ENCODE peak calls at places on chromosomes 2 and 18, in four cellular contexts. W is uterus, C is testis, U is H1. H is an unnamed sample.

GRCh38 chr2:669323-669722 is 7.9 kb downstream of the TMEM18 start:
- DNase-seq in W (no peak), C (no peak), U (no peak), H (no peak)

GRCh38 chr18:23162473-23162872 is 27.2 kb downstream of the CABLES1 start:
- DNase-seq in W (no peak), C (no peak), U (no peak), H (no peak)

GRCh38 chr2:229257980-229258379 is 13.1 kb downstream of the PID1 start:
- DNase-seq in W (no peak), C (no peak), U (no peak), H (no peak)

GRCh38 chr2:55781542-55781941 is 87.9 kb upstream of the PNPT1 start:
- DNase-seq in W (no peak), C (no peak), U (no peak), H (no peak)

GRCh38 chr2:129233751-129234406 is 745.6 kb upstream of the RAB6C start:
- DNase-seq in W (no peak), C (peak), U (no peak), H (no peak)

GRCh38 chr2:60707750-60708371 is 48.2 kb upstream of the PAPOLG start:
- DNase-seq in W (no peak), C (peak), U (no peak), H (no peak)

GRCh38 chr2:170088776-170089175 is 89.2 kb upstream of the MYO3B start:
- DNase-seq in W (no peak), C (no peak), U (no peak), H (no peak)

GRCh38 chr2:127776122-127776780 is 34.7 kb downstream of the WDR33 start:
- DNase-seq in W (no peak), C (peak), U (no peak), H (no peak)

GRCh38 chr18:60413944-60414547 is 41.5 kb upstream of the MC4R start:
- DNase-seq in W (no peak), C (peak), U (peak), H (no peak)

GRCh38 chr2:172102159-172102857 is 392 bp downstream of the DLX2 start:
- DNase-seq in W (no peak), C (no peak), U (no peak), H (no peak)

GRCh38 chr2:106030287-106031268 is 163.5 kb downstream of the UXS1 start:
- DNase-seq in W (peak), C (peak), U (no peak), H (peak)

GRCh38 chr18:2776596-2776995 is 70.2 kb upstream of the EMILIN2 start:
- DNase-seq in W (no peak), C (no peak), U (no peak), H (no peak)

GRCh38 chr18:12657048-12657848 is 659 bp downstream of the SPIRE1 start:
- DNase-seq in W (peak), C (peak), U (no peak), H (peak)

GRCh38 chr2:42342061-42342794 is 18.8 kb downstream of the COX7A2L start:
- DNase-seq in W (peak), C (peak), U (peak), H (peak)

GRCh38 chr2:24768601-24769000 is 24.6 kb downstream of the PTRHD1 start:
- DNase-seq in W (peak), C (peak), U (no peak), H (no peak)

GRCh38 chr2:26184555-26185303 is 11.8 kb downstream of the GAREM2 start:
- DNase-seq in W (peak), C (peak), U (peak), H (peak)

GRCh38 chr18:7158201-7158600 is 40.6 kb upstream of the LAMA1 start:
- DNase-seq in W (no peak), C (peak), U (no peak), H (no peak)

GRCh38 chr18:58670561-58671121 is 624 bp upstream of the MALT1 start:
- DNase-seq in W (no peak), C (no peak), U (no peak), H (no peak)

GRCh38 chr2:78351208-78351607 is 674.3 kb upstream of the REG3G start:
- DNase-seq in W (no peak), C (no peak), U (no peak), H (no peak)

GRCh38 chr2:76464310-76464709 is 753.6 kb upstream of the GCFC2 start:
- DNase-seq in W (no peak), C (no peak), U (no peak), H (no peak)

GRCh38 chr2:177489719-177490301 is 97.2 kb downstream of the AGPS start:
- DNase-seq in W (no peak), C (no peak), U (no peak), H (no peak)

GRCh38 chr2:94987074-94988020 is 38.2 kb upstream of the MAL start:
- DNase-seq in W (no peak), C (peak), U (no peak), H (no peak)

GRCh38 chr2:109173311-109174171 is 44.5 kb downstream of the SH3RF3 start:
- DNase-seq in W (peak), C (peak), U (no peak), H (peak)

GRCh38 chr2:161063074-161063945 is 96.9 kb upstream of the TANK start:
- DNase-seq in W (peak), C (peak), U (peak), H (peak)

GRCh38 chr2:189412330-189412953 is 28.8 kb upstream of the WDR75 start:
- DNase-seq in W (peak), C (peak), U (no peak), H (peak)

GRCh38 chr2:232584238-232584637 is 33.7 kb downstream of the EIF4E2 start:
- DNase-seq in W (no peak), C (no peak), U (no peak), H (no peak)

DNA sequence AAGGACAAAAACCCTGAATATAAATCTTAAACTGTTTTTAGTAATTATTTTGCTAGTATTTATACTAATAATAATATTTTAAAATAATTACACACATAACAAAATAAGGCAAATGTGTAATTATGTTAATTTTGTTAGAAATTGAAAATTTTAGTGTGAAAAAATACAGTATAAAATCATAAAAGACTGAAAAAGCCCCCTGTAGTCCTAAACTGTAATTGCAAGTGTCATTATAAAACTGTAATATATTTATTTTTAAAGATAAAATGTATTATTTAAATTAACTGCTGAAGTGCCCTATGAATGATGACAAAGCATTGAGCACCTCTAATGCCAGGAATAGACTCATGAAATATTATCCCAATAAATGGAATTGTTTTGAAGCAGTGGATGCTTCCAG is 1117.7 kb downstream of the CBLN2 start:
- DNase-seq in W (no peak), C (no peak), U (no peak), H (no peak)
- TF ChIP-seq CTCF in W (no peak), C (no peak), U (no peak), H (no peak)

DNA sequence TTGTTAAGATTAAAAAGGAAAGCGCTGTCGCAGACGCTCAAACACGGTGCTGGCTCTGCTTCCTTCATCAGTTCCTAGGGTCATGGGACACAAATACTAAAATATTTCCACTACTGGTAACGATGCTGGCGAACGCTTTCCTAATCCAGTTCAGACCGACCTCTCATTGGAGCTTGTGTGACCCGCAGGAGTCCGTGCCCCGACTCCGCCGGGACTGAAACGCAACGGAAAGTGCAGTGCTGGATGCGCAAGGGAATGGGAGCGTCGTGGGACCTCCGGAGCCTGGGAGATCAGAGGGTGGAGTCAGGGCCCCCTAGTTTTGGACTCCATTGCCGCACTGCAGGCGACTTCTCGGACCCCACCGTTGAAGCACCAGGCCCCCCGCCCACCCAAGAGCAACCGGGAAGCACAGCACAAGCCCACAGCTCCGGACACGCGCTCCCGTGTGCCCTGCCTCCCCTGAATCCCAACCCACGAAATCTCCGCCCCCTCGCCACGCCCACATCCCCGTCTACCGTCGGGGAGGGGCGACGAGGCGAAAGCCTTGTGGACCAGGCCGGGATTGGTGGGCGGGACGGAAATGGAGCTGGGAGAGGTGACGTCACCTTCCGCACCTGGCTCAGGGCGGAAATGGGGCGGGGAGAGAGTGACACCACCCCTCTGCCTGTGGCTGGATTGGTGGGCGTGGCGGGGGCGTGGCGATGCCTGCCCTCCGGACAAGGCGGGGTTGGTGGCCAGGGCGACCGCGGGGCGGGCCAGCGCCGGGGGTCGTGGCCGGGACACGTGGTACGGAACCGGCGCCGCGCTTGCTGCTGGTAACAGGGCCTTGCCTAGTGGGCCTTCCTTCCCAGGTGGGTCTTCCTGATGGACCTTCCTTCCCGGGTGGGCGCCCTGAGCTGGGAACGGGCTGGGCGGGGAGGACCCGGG is at the start of gene CNDP2:
- DNase-seq in W (peak), C (peak), U (peak), H (peak)
- TF ChIP-seq POLR2A in W (peak), C (peak), U (peak), H (peak)

GRCh38 chr18:34805117-34805882 is 95.2 kb downstream of the DTNA start:
- DNase-seq in W (no peak), C (no peak), U (no peak), H (no peak)
- TF ChIP-seq CTCF in W (no peak), C (no peak), U (no peak), H (no peak)

DNA sequence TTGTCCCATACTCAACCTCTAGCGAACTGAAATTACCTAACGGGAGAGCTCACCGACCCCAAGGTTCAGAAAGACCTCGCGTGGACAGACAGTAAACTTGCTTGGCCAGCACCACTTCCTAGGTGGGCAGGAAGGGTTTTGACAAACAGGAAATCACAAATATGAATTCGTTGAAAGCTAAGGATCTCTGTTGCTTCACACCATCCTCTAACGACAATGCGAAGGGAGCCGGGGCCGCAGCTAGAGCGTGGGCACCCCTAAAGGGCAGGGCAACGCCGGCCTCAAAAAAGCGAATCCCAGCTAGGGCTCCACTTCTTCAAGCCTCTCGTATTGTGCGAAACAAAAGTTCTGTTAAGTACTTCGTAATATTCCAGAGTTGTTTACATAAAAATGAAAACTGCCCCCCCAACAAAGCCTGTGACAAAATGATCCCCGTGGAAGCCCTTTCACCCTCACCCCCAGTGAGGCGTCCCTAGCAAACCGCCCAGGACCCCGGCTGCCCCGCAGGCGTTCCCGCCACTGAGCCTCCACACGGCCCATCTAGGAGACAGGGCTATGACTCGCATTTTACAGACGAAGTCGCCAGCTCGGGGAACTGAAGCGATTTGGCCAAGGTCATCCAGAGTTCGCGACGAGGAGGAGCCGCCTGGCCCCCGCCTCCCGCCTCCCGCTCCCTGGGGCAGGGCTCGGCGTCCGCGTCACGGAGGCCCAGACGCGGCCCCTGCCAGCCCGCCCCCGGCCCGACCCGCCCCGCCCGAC is 548 bp downstream of the KANSL3 start:
- DNase-seq in W (peak), C (peak), U (peak), H (peak)
- TF ChIP-seq POLR2A in W (peak), C (no peak), U (no peak), H (no peak)

GRCh38 chr2:107772380-107772779 is 54.3 kb upstream of the RGPD4 start:
- DNase-seq in W (no peak), C (no peak), U (no peak), H (no peak)
- TF ChIP-seq CTCF in W (no peak), C (no peak), U (no peak), H (no peak)

GRCh38 chr2:158458617-158458920 is 1.8 kb downstream of the PKP4 start:
- DNase-seq in W (no peak), C (no peak), U (no peak), H (no peak)

GRCh38 chr2:158459161-158460003 is 2.6 kb downstream of the PKP4 start:
- DNase-seq in W (no peak), C (no peak), U (no peak), H (no peak)

GRCh38 chr2:158457092-158457825 is 507 bp downstream of the PKP4 start:
- DNase-seq in W (peak), C (peak), U (no peak), H (peak)

GRCh38 chr2:158456309-158457066 is at the start of the genes CCDC148 and PKP4:
- DNase-seq in W (peak), C (peak), U (peak), H (peak)

DNA sequence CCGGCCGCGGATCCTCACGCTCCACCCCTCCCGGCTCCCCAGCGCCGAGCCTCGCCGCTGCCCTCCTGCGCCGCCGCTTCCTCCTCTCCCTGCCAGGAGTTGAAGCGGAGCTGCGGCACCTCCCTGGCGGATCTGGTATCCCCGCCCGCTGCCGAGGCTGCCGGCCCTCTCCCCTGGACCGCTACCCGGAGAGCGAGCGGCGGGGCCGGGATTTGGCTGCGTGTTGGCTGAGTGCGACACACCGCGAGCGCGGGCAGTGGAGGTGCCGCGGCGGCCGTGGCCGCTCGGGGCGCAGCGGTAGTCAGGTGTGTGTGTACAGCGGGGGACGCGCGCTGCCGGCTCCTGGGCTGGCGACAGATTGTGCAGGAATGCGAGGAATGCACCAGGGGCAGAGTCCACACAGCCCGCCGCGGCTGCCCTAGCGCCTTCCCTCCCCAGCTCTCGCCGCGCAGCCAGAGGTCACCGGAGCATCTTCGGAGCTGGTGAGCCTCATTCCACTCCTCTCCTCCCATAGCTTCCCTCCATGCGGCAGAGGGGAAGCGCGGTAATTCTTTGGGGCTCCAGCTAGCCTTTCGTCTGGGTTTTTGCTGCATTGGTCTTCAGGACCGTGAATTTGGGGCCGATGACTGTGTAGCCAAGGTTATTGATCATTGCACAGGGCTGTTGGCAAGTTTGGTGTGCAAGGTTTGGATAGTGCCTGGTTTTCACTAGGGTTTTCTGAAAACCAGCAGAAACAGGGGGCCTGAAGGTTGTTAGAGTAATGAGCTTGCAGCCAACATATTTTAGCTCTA is 1.3 kb downstream of the PKP4 start:
- DNase-seq in W (peak), C (peak), U (peak), H (peak)
- TF ChIP-seq POLR2A in W (no peak), C (no peak), U (peak), H (peak)

DNA sequence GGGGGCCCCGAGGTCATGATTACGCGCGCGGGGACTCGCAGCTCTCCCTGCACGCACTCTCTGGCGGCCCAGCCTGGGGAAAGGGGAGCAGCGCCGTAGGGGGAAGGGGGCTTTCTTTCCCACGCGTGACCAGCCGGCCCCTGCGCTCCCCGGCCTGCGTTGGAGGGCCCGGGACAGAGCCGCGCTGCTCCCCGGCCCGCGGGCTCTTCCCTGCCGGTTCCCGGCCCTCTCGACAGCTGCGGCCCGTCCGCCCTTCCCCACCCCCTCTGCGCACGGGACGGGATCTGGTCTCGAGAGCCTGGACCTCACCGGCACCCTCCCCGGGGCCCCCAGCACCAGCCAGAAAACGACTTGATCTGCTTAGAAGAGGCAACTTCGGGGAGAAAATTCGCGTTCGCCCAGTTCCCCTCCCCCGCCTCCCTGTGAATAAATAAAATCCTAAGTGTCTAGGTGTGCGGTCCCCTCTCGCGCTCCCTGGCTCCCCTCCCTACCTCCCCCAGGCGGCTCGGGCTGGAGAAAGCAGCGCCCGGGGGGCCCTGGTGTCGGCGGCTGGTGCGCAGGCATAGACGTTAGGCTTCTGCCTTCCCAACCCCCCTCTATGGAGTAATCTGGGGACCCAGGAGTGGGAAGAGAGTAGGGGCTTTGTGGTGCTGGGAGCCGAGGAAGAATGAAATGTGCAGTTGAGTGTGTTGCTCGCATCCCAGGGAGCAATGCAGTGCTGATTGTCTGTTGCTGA is 793 bp upstream of the FIGN start:
- DNase-seq in W (peak), C (peak), U (peak), H (peak)
- TF ChIP-seq CTCF in W (peak), C (no peak), U (peak), H (no peak)

DNA sequence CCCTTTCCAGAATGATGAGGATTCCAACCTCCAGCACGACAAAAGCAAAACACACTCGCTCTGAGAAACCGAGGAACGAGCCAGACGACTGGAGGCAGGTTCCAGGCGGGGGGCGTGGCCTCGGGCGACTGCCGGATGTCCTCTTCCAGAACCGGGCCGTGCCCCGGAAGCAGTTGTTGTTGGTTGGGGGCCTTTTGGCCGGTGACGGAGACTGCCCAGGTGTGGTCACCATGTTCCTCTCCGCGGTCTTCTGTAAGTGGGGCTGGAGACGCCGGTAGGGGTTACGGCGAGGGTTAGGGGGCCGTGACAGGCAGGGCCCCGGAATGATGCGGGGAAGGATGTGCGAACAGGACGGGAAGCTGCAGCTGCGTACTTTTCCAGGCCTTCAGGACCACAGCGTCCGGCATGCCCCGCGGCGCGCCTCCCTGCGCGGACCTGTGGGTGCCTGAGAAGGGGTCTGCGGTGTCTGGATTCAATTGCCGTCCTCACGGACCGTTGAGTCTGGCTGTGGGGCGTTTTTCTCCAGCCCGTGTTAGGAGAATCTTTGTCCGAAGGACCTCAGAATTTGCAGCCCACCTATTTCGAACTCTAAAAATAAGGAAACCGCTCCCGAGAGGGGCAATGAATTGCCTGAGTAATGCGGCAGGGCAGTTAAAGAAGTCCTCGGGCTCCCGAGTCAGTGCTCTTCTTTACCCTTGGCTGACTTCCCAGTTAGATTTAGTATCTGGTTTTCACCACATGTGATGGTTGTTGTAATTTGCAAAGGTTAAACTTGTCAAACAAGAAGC is at the start of gene MRPL33:
- DNase-seq in W (peak), C (peak), U (peak), H (peak)
- TF ChIP-seq POLR2A in W (peak), C (no peak), U (peak), H (peak)

H was measured in body of pancreas.